ENCODE peak calls at places on chromosomes 13 and 19, in six cellular contexts. O is iPS-NIHi11, Y is PC-3, B is hepatocyte, V is fibroblast of pulmonary artery, F is dermis blood vessel endothelial cell. R is an unnamed sample.

GRCh38 chr19:4338441-4339350 is at the start of gene STAP2:
- DNase-seq in V (no peak), B (peak; percentile 86), O (no peak), F (peak; percentile 42), Y (peak; percentile 77), R (no peak)

GRCh38 chr19:1183543-1184172 is 9.6 kb upstream of the SBNO2 start:
- DNase-seq in O (peak; percentile 24), F (peak; percentile 55), V (no peak), Y (peak; percentile 92), B (peak; percentile 88), R (no peak)

GRCh38 chr13:113802090-113802531 is 43.1 kb downstream of the TMEM255B start:
- DNase-seq in F (no peak), O (peak; percentile 90), V (peak; percentile 73), B (peak; percentile 82), Y (no peak), R (peak; percentile 74)

GRCh38 chr19:4971424-4971793 is 2.5 kb downstream of the KDM4B start:
- DNase-seq in O (peak; percentile 75), B (no peak), Y (peak; percentile 60), V (no peak), F (peak; percentile 19), R (peak; percentile 36)

GRCh38 chr13:113117956-113118327 is 4.7 kb upstream of the F10 start:
- DNase-seq in Y (no peak), V (no peak), F (no peak), O (no peak), B (no peak), R (no peak)

GRCh38 chr13:99980201-99981114 is 1.1 kb upstream of the ZIC2 start:
- DNase-seq in V (peak; percentile 64), Y (peak; percentile 57), F (peak; percentile 77), B (peak; percentile 81), O (peak; percentile 77), R (peak; percentile 52)

GRCh38 chr13:112351825-112352224 is 24.3 kb upstream of the SPACA7 start:
- DNase-seq in V (no peak), Y (no peak), F (no peak), B (no peak), O (no peak), R (no peak)

GRCh38 chr19:3950871-3951861 is 18.3 kb downstream of the NMRK2 start:
- DNase-seq in F (no peak), V (no peak), B (no peak), Y (no peak), O (no peak), R (no peak)

GRCh38 chr13:40984670-40985366 is 34.3 kb downstream of the ELF1 start:
- DNase-seq in Y (no peak), F (peak; percentile 68), O (no peak), B (no peak), V (no peak), R (peak; percentile 56)

GRCh38 chr19:12574036-12574435 is 22.8 kb upstream of the ZNF564 start:
- DNase-seq in B (no peak), F (no peak), O (no peak), Y (no peak), V (no peak), R (no peak)

GRCh38 chr13:37491661-37492060 is 106.9 kb downstream of the POSTN start:
- DNase-seq in Y (no peak), V (no peak), O (no peak), B (no peak), F (no peak), R (no peak)

GRCh38 chr19:39347332-39348227 is 5.4 kb downstream of the SAMD4B start:
- DNase-seq in B (no peak), F (no peak), V (no peak), O (no peak), Y (no peak), R (peak; percentile 52)

GRCh38 chr19:18599485-18599884 is 7.1 kb downstream of the CRLF1 start:
- DNase-seq in O (no peak), V (no peak), Y (no peak), F (no peak), B (no peak), R (no peak)

GRCh38 chr19:53196777-53197396 is 3.7 kb upstream of the ZNF665 start:
- DNase-seq in O (peak; percentile 99), V (peak; percentile 91), Y (peak; percentile 81), F (peak; percentile 95), B (peak; percentile 99), R (peak; percentile 95)

GRCh38 chr13:48232420-48233096 is 448 bp upstream of the ITM2B start:
- DNase-seq in O (no peak), B (no peak), Y (peak; percentile 4), F (peak; percentile 25), V (no peak), R (peak; percentile 71)

GRCh38 chr13:58852076-58852475 is 1220.5 kb downstream of the PCDH17 start:
- DNase-seq in V (peak; percentile 0), O (no peak), Y (peak; percentile 17), B (no peak), F (no peak), R (no peak)